ENCODE peak calls at places on chromosomes 11 and 22, in seven cellular contexts. O is activated gamma-delta T cell; T is M059J; Q is NCI-H1092; U is stimulated activated CD4-positive, alpha-beta T cell treated with anti-CD3 and anti-CD28 coated beads, Interleukin-1b, Interleukin-23, amount 100 ng/mL, for 24 hours; B is tibial artery; W is small intestine. M is an unnamed sample.

GRCh38 chr22:41469218-41469851 is 418 bp downstream of the ACO2 start:
- DNase-seq in U (no peak), Q (no peak), B (no peak), T (peak), W (peak), O (no peak), M (no peak)

GRCh38 chr22:47615051-47615450 is 852.6 kb downstream of the TBC1D22A start:
- DNase-seq in O (no peak), Q (no peak), B (peak), W (no peak), U (no peak), T (no peak), M (peak)

GRCh38 chr11:17164361-17165246 is 43.2 kb downstream of the PIK3C2A start:
- DNase-seq in T (peak), U (no peak), W (peak), O (no peak), Q (no peak), B (peak), M (no peak)

GRCh38 chr11:79414644-79415317 is 26.0 kb downstream of the TENM4 start:
- DNase-seq in W (no peak), Q (no peak), U (no peak), B (no peak), T (peak), O (no peak), M (no peak)

GRCh38 chr22:50218996-50219727 is 18.4 kb downstream of the SELENOO start:
- DNase-seq in B (peak), T (peak), W (peak), Q (peak), O (no peak), U (no peak), M (no peak)

GRCh38 chr11:2443406-2443805 is 908 bp downstream of the TRPM5 start:
- DNase-seq in U (no peak), O (no peak), T (no peak), W (no peak), B (no peak), Q (no peak), M (peak)

GRCh38 chr11:45857834-45858492 is 10.7 kb downstream of the CRY2 start:
- DNase-seq in W (no peak), O (no peak), B (peak), Q (peak), U (no peak), T (peak), M (peak)

GRCh38 chr11:12318791-12319733 is 58.3 kb upstream of the PARVA start:
- DNase-seq in B (no peak), O (no peak), Q (peak), T (peak), W (peak), U (no peak), M (no peak)

GRCh38 chr22:47056776-47057470 is 294.5 kb downstream of the TBC1D22A start:
- DNase-seq in Q (no peak), O (no peak), T (no peak), W (no peak), U (no peak), B (no peak), M (peak)

GRCh38 chr11:122686106-122686505 is 30.6 kb downstream of the UBASH3B start:
- DNase-seq in B (no peak), Q (no peak), O (no peak), T (peak), W (no peak), U (no peak), M (no peak)

GRCh38 chr22:21632237-21632895 is at the start of gene CCDC116:
- DNase-seq in O (no peak), W (no peak), B (no peak), Q (peak), U (no peak), T (no peak), M (no peak)

GRCh38 chr11:9738700-9739099 is 74.8 kb downstream of the SWAP70 start:
- DNase-seq in B (no peak), Q (no peak), T (no peak), W (no peak), U (no peak), O (no peak), M (no peak)

GRCh38 chr11:10502770-10503169 is 38.2 kb downstream of the RNF141 start:
- DNase-seq in W (no peak), Q (no peak), O (no peak), U (no peak), B (no peak), T (no peak), M (no peak)

GRCh38 chr11:24705474-24705873 is 208.6 kb downstream of the LUZP2 start:
- DNase-seq in T (no peak), O (no peak), U (no peak), B (no peak), W (no peak), Q (no peak), M (no peak)

GRCh38 chr22:25837288-25837900 is 95.4 kb downstream of the MYO18B start:
- DNase-seq in Q (no peak), T (no peak), U (no peak), O (no peak), B (no peak), W (no peak), M (no peak)

M was measured in suprapubic skin.